ENCODE peak calls at places on chromosomes 12 and 14, in seven cellular contexts. One of them, this sample, is unnamed. For H3K36me3, the result is how much of the 10 kb centered on the place peaks cover.

GRCh38 chr12:1629338-1630080 is 478 bp downstream of the WNT5B start:
- DNase-seq in Peyer's patch: peak
- DNase-seq in PC-9: no peak
- DNase-seq in keratinocyte: no peak
- DNase-seq in CD8-positive, alpha-beta T cell: no peak
- DNase-seq in suprapubic skin: no peak
- DNase-seq in fibroblast of lung: no peak
- DNase-seq in this sample: no peak

GRCh38 chr12:111158992-111159391 is 209.9 kb downstream of the PHETA1 start:
- DNase-seq in keratinocyte: no peak
- DNase-seq in CD8-positive, alpha-beta T cell: no peak
- DNase-seq in PC-9: no peak
- DNase-seq in Peyer's patch: no peak
- DNase-seq in fibroblast of lung: no peak
- DNase-seq in suprapubic skin: no peak
- DNase-seq in this sample: no peak

GRCh38 chr12:57894577-57895292 is 46.6 kb upstream of the ATP23 start:
- DNase-seq in fibroblast of lung: no peak
- DNase-seq in Peyer's patch: no peak
- DNase-seq in PC-9: no peak
- DNase-seq in suprapubic skin: no peak
- DNase-seq in CD8-positive, alpha-beta T cell: no peak
- DNase-seq in keratinocyte: no peak
- DNase-seq in this sample: no peak

GRCh38 chr14:103536693-103537092 is 7.7 kb downstream of the TRMT61A start:
- DNase-seq in suprapubic skin: no peak
- DNase-seq in PC-9: no peak
- DNase-seq in CD8-positive, alpha-beta T cell: no peak
- DNase-seq in keratinocyte: no peak
- DNase-seq in fibroblast of lung: no peak
- DNase-seq in Peyer's patch: no peak
- DNase-seq in this sample: no peak

GRCh38 chr12:55443776-55444175 is at the start of gene OR6C2:
- DNase-seq in keratinocyte: no peak
- DNase-seq in Peyer's patch: no peak
- DNase-seq in suprapubic skin: no peak
- DNase-seq in CD8-positive, alpha-beta T cell: no peak
- DNase-seq in fibroblast of lung: no peak
- DNase-seq in PC-9: no peak
- DNase-seq in this sample: no peak

GRCh38 chr12:25924535-25925001 is 33.9 kb upstream of the RASSF8 start:
- DNase-seq in fibroblast of lung: no peak
- DNase-seq in CD8-positive, alpha-beta T cell: no peak
- DNase-seq in suprapubic skin: no peak
- DNase-seq in PC-9: peak
- DNase-seq in Peyer's patch: no peak
- DNase-seq in keratinocyte: peak
- DNase-seq in this sample: no peak

GRCh38 chr14:20760950-20761349 is 7.3 kb upstream of the EDDM3B start:
- DNase-seq in suprapubic skin: no peak
- DNase-seq in fibroblast of lung: no peak
- DNase-seq in Peyer's patch: no peak
- DNase-seq in keratinocyte: no peak
- DNase-seq in PC-9: peak
- DNase-seq in CD8-positive, alpha-beta T cell: no peak
- DNase-seq in this sample: no peak

GRCh38 chr12:133234971-133235370 is 706 bp downstream of the ANHX start:
- DNase-seq in suprapubic skin: no peak
- DNase-seq in CD8-positive, alpha-beta T cell: no peak
- DNase-seq in keratinocyte: no peak
- DNase-seq in fibroblast of lung: no peak
- DNase-seq in PC-9: no peak
- DNase-seq in Peyer's patch: no peak
- DNase-seq in this sample: no peak

GRCh38 chr12:12915654-12916053 is 24.3 kb downstream of the GPRC5A start:
- DNase-seq in CD8-positive, alpha-beta T cell: no peak
- DNase-seq in PC-9: no peak
- DNase-seq in Peyer's patch: no peak
- DNase-seq in keratinocyte: no peak
- DNase-seq in fibroblast of lung: no peak
- DNase-seq in suprapubic skin: no peak
- DNase-seq in this sample: no peak

GRCh38 chr12:110317921-110318320 is 36.9 kb downstream of the ATP2A2 start:
- DNase-seq in CD8-positive, alpha-beta T cell: no peak
- DNase-seq in keratinocyte: no peak
- DNase-seq in PC-9: no peak
- DNase-seq in fibroblast of lung: no peak
- DNase-seq in suprapubic skin: no peak
- DNase-seq in Peyer's patch: no peak
- DNase-seq in this sample: peak

GRCh38 chr12:132953771-132954170 is 2.3 kb downstream of the ZNF605 start:
- DNase-seq in PC-9: no peak
- DNase-seq in CD8-positive, alpha-beta T cell: no peak
- DNase-seq in Peyer's patch: no peak
- DNase-seq in keratinocyte: no peak
- DNase-seq in suprapubic skin: no peak
- DNase-seq in fibroblast of lung: no peak
- DNase-seq in this sample: no peak

GRCh38 chr12:45415393-45415817 is 199.5 kb downstream of the ANO6 start:
- DNase-seq in CD8-positive, alpha-beta T cell: no peak
- DNase-seq in Peyer's patch: no peak
- DNase-seq in PC-9: peak
- DNase-seq in fibroblast of lung: peak
- DNase-seq in keratinocyte: peak
- DNase-seq in suprapubic skin: peak
- DNase-seq in this sample: peak

GRCh38 chr14:61601923-61602732 is 93.2 kb upstream of the HIF1A start:
- DNase-seq in Peyer's patch: no peak
- DNase-seq in suprapubic skin: no peak
- DNase-seq in CD8-positive, alpha-beta T cell: no peak
- DNase-seq in fibroblast of lung: no peak
- DNase-seq in keratinocyte: no peak
- DNase-seq in PC-9: no peak
- DNase-seq in this sample: no peak

GRCh38 chr12:93139028-93139665 is 210.1 kb upstream of the EEA1 start:
- DNase-seq in fibroblast of lung: no peak
- DNase-seq in keratinocyte: no peak
- DNase-seq in PC-9: no peak
- DNase-seq in suprapubic skin: no peak
- DNase-seq in Peyer's patch: no peak
- DNase-seq in CD8-positive, alpha-beta T cell: no peak
- DNase-seq in this sample: no peak

GRCh38 chr12:63885401-63885800 is 40.9 kb downstream of the SRGAP1 start:
- DNase-seq in fibroblast of lung: no peak
- DNase-seq in CD8-positive, alpha-beta T cell: no peak
- DNase-seq in suprapubic skin: no peak
- DNase-seq in PC-9: no peak
- DNase-seq in keratinocyte: no peak
- DNase-seq in Peyer's patch: no peak
- DNase-seq in this sample: no peak

GRCh38 chr14:52923902-52924575 is 26.8 kb downstream of the FERMT2 start:
- DNase-seq in Peyer's patch: no peak
- DNase-seq in fibroblast of lung: no peak
- DNase-seq in keratinocyte: no peak
- DNase-seq in suprapubic skin: no peak
- DNase-seq in CD8-positive, alpha-beta T cell: no peak
- DNase-seq in PC-9: no peak
- DNase-seq in this sample: no peak

GRCh38 chr14:91297081-91297711 is 52.7 kb upstream of the GPR68 start:
- DNase-seq in fibroblast of lung: no peak
- DNase-seq in PC-9: no peak
- DNase-seq in suprapubic skin: no peak
- DNase-seq in Peyer's patch: no peak
- DNase-seq in CD8-positive, alpha-beta T cell: no peak
- DNase-seq in keratinocyte: no peak
- DNase-seq in this sample: no peak

GRCh38 chr14:20624495-20625070 is 16.9 kb downstream of the OR6S1 start:
- DNase-seq in suprapubic skin: peak
- DNase-seq in Peyer's patch: peak
- DNase-seq in fibroblast of lung: peak
- DNase-seq in keratinocyte: no peak
- DNase-seq in PC-9: peak
- DNase-seq in CD8-positive, alpha-beta T cell: peak
- DNase-seq in this sample: peak

GRCh38 chr12:77256924-77257323 is 191.6 kb upstream of the E2F7 start:
- DNase-seq in suprapubic skin: no peak
- DNase-seq in PC-9: no peak
- DNase-seq in Peyer's patch: no peak
- DNase-seq in fibroblast of lung: peak
- DNase-seq in CD8-positive, alpha-beta T cell: no peak
- DNase-seq in keratinocyte: no peak
- DNase-seq in this sample: no peak

GRCh38 chr12:39541471-39541870 is 78.1 kb downstream of the ABCD2 start:
- DNase-seq in Peyer's patch: no peak
- DNase-seq in fibroblast of lung: no peak
- DNase-seq in CD8-positive, alpha-beta T cell: no peak
- DNase-seq in PC-9: no peak
- DNase-seq in keratinocyte: no peak
- DNase-seq in suprapubic skin: no peak
- DNase-seq in this sample: no peak

GRCh38 chr14:68733086-68733621 is 59.7 kb downstream of the ZFP36L1 start:
- DNase-seq in fibroblast of lung: no peak
- DNase-seq in CD8-positive, alpha-beta T cell: no peak
- DNase-seq in Peyer's patch: no peak
- DNase-seq in suprapubic skin: no peak
- DNase-seq in keratinocyte: no peak
- DNase-seq in PC-9: no peak
- DNase-seq in this sample: no peak

GRCh38 chr14:101025131-101025530 is 121.6 kb upstream of the RTL1 start:
- DNase-seq in fibroblast of lung: no peak
- DNase-seq in PC-9: no peak
- DNase-seq in keratinocyte: no peak
- DNase-seq in Peyer's patch: no peak
- DNase-seq in CD8-positive, alpha-beta T cell: no peak
- DNase-seq in suprapubic skin: peak
- DNase-seq in this sample: no peak

GRCh38 chr12:65658360-65658759 is 165.9 kb upstream of the HMGA2 start:
- DNase-seq in PC-9: no peak
- DNase-seq in keratinocyte: no peak
- DNase-seq in fibroblast of lung: no peak
- DNase-seq in CD8-positive, alpha-beta T cell: no peak
- DNase-seq in suprapubic skin: no peak
- DNase-seq in Peyer's patch: no peak
- DNase-seq in this sample: no peak

GRCh38 chr14:34628681-34629135 is 1.2 kb downstream of the SNX6 start:
- DNase-seq in PC-9: no peak
- DNase-seq in keratinocyte: no peak
- DNase-seq in Peyer's patch: no peak
- DNase-seq in fibroblast of lung: no peak
- DNase-seq in suprapubic skin: no peak
- DNase-seq in CD8-positive, alpha-beta T cell: no peak
- DNase-seq in this sample: no peak

GRCh38 chr12:114625294-114625851 is 58.6 kb downstream of the TBX3 start:
- DNase-seq in keratinocyte: peak
- DNase-seq in CD8-positive, alpha-beta T cell: no peak
- DNase-seq in Peyer's patch: no peak
- DNase-seq in suprapubic skin: no peak
- DNase-seq in fibroblast of lung: peak
- DNase-seq in PC-9: no peak
- DNase-seq in this sample: peak

GRCh38 chr14:55131782-55132181 is 2.7 kb downstream of the LGALS3 start:
- DNase-seq in suprapubic skin: no peak
- DNase-seq in Peyer's patch: no peak
- DNase-seq in CD8-positive, alpha-beta T cell: no peak
- DNase-seq in fibroblast of lung: no peak
- DNase-seq in keratinocyte: no peak
- DNase-seq in PC-9: no peak
- DNase-seq in this sample: no peak

GRCh38 chr14:53390008-53390407 is 236.9 kb upstream of the DDHD1 start:
- DNase-seq in Peyer's patch: no peak
- DNase-seq in PC-9: no peak
- DNase-seq in CD8-positive, alpha-beta T cell: no peak
- DNase-seq in suprapubic skin: no peak
- DNase-seq in keratinocyte: peak
- DNase-seq in fibroblast of lung: no peak
- DNase-seq in this sample: no peak

GRCh38 chr12:95574799-95575452 is 23.6 kb upstream of the USP44 start:
- DNase-seq in PC-9: peak
- DNase-seq in suprapubic skin: no peak
- DNase-seq in keratinocyte: no peak
- DNase-seq in fibroblast of lung: peak
- DNase-seq in CD8-positive, alpha-beta T cell: no peak
- DNase-seq in Peyer's patch: no peak
- DNase-seq in this sample: peak

GRCh38 chr12:107092669-107093546 is 441 bp downstream of the CRY1 start:
- DNase-seq in CD8-positive, alpha-beta T cell: peak
- DNase-seq in PC-9: peak
- DNase-seq in keratinocyte: no peak
- DNase-seq in suprapubic skin: peak
- DNase-seq in Peyer's patch: peak
- DNase-seq in fibroblast of lung: no peak
- DNase-seq in this sample: peak
- H3K4me3 ChIP-seq in CD8-positive, alpha-beta T cell: peak
- H3K4me3 ChIP-seq in PC-9: peak
- H3K4me3 ChIP-seq in keratinocyte: peak
- H3K4me3 ChIP-seq in suprapubic skin: peak
- H3K4me3 ChIP-seq in Peyer's patch: peak
- H3K4me3 ChIP-seq in fibroblast of lung: peak
- H3K4me3 ChIP-seq in this sample: peak

GRCh38 chr14:90287791-90288190 is 31.4 kb downstream of the PSMC1 start:
- DNase-seq in fibroblast of lung: no peak
- DNase-seq in Peyer's patch: no peak
- DNase-seq in keratinocyte: no peak
- DNase-seq in CD8-positive, alpha-beta T cell: no peak
- DNase-seq in PC-9: no peak
- DNase-seq in suprapubic skin: no peak
- DNase-seq in this sample: no peak
- H3K27ac ChIP-seq in fibroblast of lung: no peak
- H3K27ac ChIP-seq in Peyer's patch: no peak
- H3K27ac ChIP-seq in keratinocyte: no peak
- H3K27ac ChIP-seq in CD8-positive, alpha-beta T cell: no peak
- H3K27ac ChIP-seq in PC-9: no peak
- H3K27ac ChIP-seq in suprapubic skin: no peak
- H3K27ac ChIP-seq in this sample: no peak

GRCh38 chr12:31250179-31250578 is 75.8 kb downstream of the SINHCAF start:
- DNase-seq in PC-9: no peak
- DNase-seq in CD8-positive, alpha-beta T cell: no peak
- DNase-seq in fibroblast of lung: no peak
- DNase-seq in Peyer's patch: no peak
- DNase-seq in suprapubic skin: no peak
- DNase-seq in keratinocyte: no peak
- DNase-seq in this sample: no peak
- H3K36me3 ChIP-seq in PC-9: under half
- H3K36me3 ChIP-seq in CD8-positive, alpha-beta T cell: under half
- H3K36me3 ChIP-seq in fibroblast of lung: under half
- H3K36me3 ChIP-seq in Peyer's patch: under half
- H3K36me3 ChIP-seq in suprapubic skin: under half
- H3K36me3 ChIP-seq in keratinocyte: under half
- H3K36me3 ChIP-seq in this sample: under half

GRCh38 chr12:104183443-104183842 is 32.1 kb upstream of the TXNRD1 start:
- DNase-seq in keratinocyte: no peak
- DNase-seq in suprapubic skin: no peak
- DNase-seq in Peyer's patch: no peak
- DNase-seq in CD8-positive, alpha-beta T cell: no peak
- DNase-seq in PC-9: no peak
- DNase-seq in fibroblast of lung: no peak
- DNase-seq in this sample: no peak
- H3K4me3 ChIP-seq in keratinocyte: no peak
- H3K4me3 ChIP-seq in suprapubic skin: no peak
- H3K4me3 ChIP-seq in Peyer's patch: no peak
- H3K4me3 ChIP-seq in CD8-positive, alpha-beta T cell: no peak
- H3K4me3 ChIP-seq in PC-9: no peak
- H3K4me3 ChIP-seq in fibroblast of lung: no peak
- H3K4me3 ChIP-seq in this sample: no peak

GRCh38 chr14:23132970-23133369 is 13.9 kb upstream of the CEBPE start:
- DNase-seq in suprapubic skin: no peak
- DNase-seq in CD8-positive, alpha-beta T cell: no peak
- DNase-seq in fibroblast of lung: no peak
- DNase-seq in PC-9: no peak
- DNase-seq in keratinocyte: no peak
- DNase-seq in Peyer's patch: no peak
- DNase-seq in this sample: no peak
- H3K27ac ChIP-seq in suprapubic skin: no peak
- H3K27ac ChIP-seq in CD8-positive, alpha-beta T cell: no peak
- H3K27ac ChIP-seq in fibroblast of lung: no peak
- H3K27ac ChIP-seq in PC-9: no peak
- H3K27ac ChIP-seq in keratinocyte: no peak
- H3K27ac ChIP-seq in Peyer's patch: no peak
- H3K27ac ChIP-seq in this sample: no peak